ENCODE peak calls at places on chromosomes 16 and 17, in ten cellular contexts. One of them, this sample, is unnamed.

GRCh38 chr16:88754912-88755744 is 29.9 kb downstream of the PIEZO1 start:
- DNase-seq in mammary epithelial cell: peak
- DNase-seq in uterus: no peak
- DNase-seq in mucosa of descending colon: no peak
- DNase-seq in heart right ventricle: no peak
- DNase-seq in tibial nerve: no peak
- DNase-seq in fibroblast of lung: peak
- DNase-seq in pancreas: no peak
- DNase-seq in sigmoid colon: no peak
- DNase-seq in colonic mucosa: no peak
- DNase-seq in this sample: no peak

GRCh38 chr16:25223964-25224363 is 7.2 kb downstream of the AQP8 start:
- DNase-seq in mammary epithelial cell: no peak
- DNase-seq in uterus: no peak
- DNase-seq in mucosa of descending colon: no peak
- DNase-seq in heart right ventricle: no peak
- DNase-seq in tibial nerve: no peak
- DNase-seq in fibroblast of lung: no peak
- DNase-seq in pancreas: no peak
- DNase-seq in sigmoid colon: no peak
- DNase-seq in colonic mucosa: no peak
- DNase-seq in this sample: no peak

GRCh38 chr16:19601083-19601976 is 45.8 kb downstream of the VPS35L start:
- DNase-seq in mammary epithelial cell: no peak
- DNase-seq in uterus: no peak
- DNase-seq in mucosa of descending colon: peak
- DNase-seq in heart right ventricle: no peak
- DNase-seq in tibial nerve: peak
- DNase-seq in fibroblast of lung: peak
- DNase-seq in pancreas: no peak
- DNase-seq in sigmoid colon: no peak
- DNase-seq in colonic mucosa: peak
- DNase-seq in this sample: no peak

GRCh38 chr17:5812590-5812989 is 228.3 kb upstream of the NLRP1 start:
- DNase-seq in mammary epithelial cell: no peak
- DNase-seq in uterus: no peak
- DNase-seq in mucosa of descending colon: no peak
- DNase-seq in heart right ventricle: no peak
- DNase-seq in tibial nerve: no peak
- DNase-seq in fibroblast of lung: no peak
- DNase-seq in pancreas: no peak
- DNase-seq in sigmoid colon: no peak
- DNase-seq in colonic mucosa: no peak
- DNase-seq in this sample: no peak

GRCh38 chr16:70512456-70512855 is 10.9 kb downstream of the COG4 start:
- DNase-seq in mammary epithelial cell: peak
- DNase-seq in uterus: no peak
- DNase-seq in mucosa of descending colon: no peak
- DNase-seq in heart right ventricle: no peak
- DNase-seq in tibial nerve: no peak
- DNase-seq in fibroblast of lung: peak
- DNase-seq in pancreas: no peak
- DNase-seq in sigmoid colon: no peak
- DNase-seq in colonic mucosa: no peak
- DNase-seq in this sample: no peak

GRCh38 chr16:47285001-47285400 is 141.3 kb upstream of the NETO2 start:
- DNase-seq in mammary epithelial cell: no peak
- DNase-seq in uterus: no peak
- DNase-seq in mucosa of descending colon: no peak
- DNase-seq in heart right ventricle: no peak
- DNase-seq in tibial nerve: no peak
- DNase-seq in fibroblast of lung: no peak
- DNase-seq in pancreas: no peak
- DNase-seq in sigmoid colon: no peak
- DNase-seq in colonic mucosa: no peak
- DNase-seq in this sample: no peak

GRCh38 chr17:3913531-3914318 is 2.5 kb downstream of the P2RX1 start:
- DNase-seq in mammary epithelial cell: peak
- DNase-seq in uterus: peak
- DNase-seq in mucosa of descending colon: peak
- DNase-seq in heart right ventricle: peak
- DNase-seq in tibial nerve: peak
- DNase-seq in fibroblast of lung: peak
- DNase-seq in pancreas: peak
- DNase-seq in sigmoid colon: peak
- DNase-seq in colonic mucosa: peak
- DNase-seq in this sample: peak

GRCh38 chr16:74107795-74108610 is 188.6 kb upstream of the PSMD7 start:
- DNase-seq in mammary epithelial cell: peak
- DNase-seq in uterus: no peak
- DNase-seq in mucosa of descending colon: peak
- DNase-seq in heart right ventricle: peak
- DNase-seq in tibial nerve: peak
- DNase-seq in fibroblast of lung: no peak
- DNase-seq in pancreas: peak
- DNase-seq in sigmoid colon: no peak
- DNase-seq in colonic mucosa: peak
- DNase-seq in this sample: no peak

GRCh38 chr17:32264140-32264799 is 1.4 kb upstream of the RHBDL3 start:
- DNase-seq in mammary epithelial cell: no peak
- DNase-seq in uterus: no peak
- DNase-seq in mucosa of descending colon: no peak
- DNase-seq in heart right ventricle: no peak
- DNase-seq in tibial nerve: no peak
- DNase-seq in fibroblast of lung: no peak
- DNase-seq in pancreas: no peak
- DNase-seq in sigmoid colon: no peak
- DNase-seq in colonic mucosa: no peak
- DNase-seq in this sample: no peak

GRCh38 chr17:32259596-32259995 is 6.0 kb upstream of the RHBDL3 start:
- DNase-seq in mammary epithelial cell: no peak
- DNase-seq in uterus: no peak
- DNase-seq in mucosa of descending colon: no peak
- DNase-seq in heart right ventricle: no peak
- DNase-seq in tibial nerve: no peak
- DNase-seq in fibroblast of lung: peak
- DNase-seq in pancreas: no peak
- DNase-seq in sigmoid colon: no peak
- DNase-seq in colonic mucosa: no peak
- DNase-seq in this sample: no peak

GRCh38 chr17:32258383-32259121 is 7.1 kb upstream of the RHBDL3 start:
- DNase-seq in mammary epithelial cell: no peak
- DNase-seq in uterus: no peak
- DNase-seq in mucosa of descending colon: no peak
- DNase-seq in heart right ventricle: no peak
- DNase-seq in tibial nerve: no peak
- DNase-seq in fibroblast of lung: no peak
- DNase-seq in pancreas: no peak
- DNase-seq in sigmoid colon: no peak
- DNase-seq in colonic mucosa: no peak
- DNase-seq in this sample: no peak

GRCh38 chr17:32261937-32262510 is 3.6 kb upstream of the RHBDL3 start:
- DNase-seq in mammary epithelial cell: no peak
- DNase-seq in uterus: no peak
- DNase-seq in mucosa of descending colon: no peak
- DNase-seq in heart right ventricle: no peak
- DNase-seq in tibial nerve: no peak
- DNase-seq in fibroblast of lung: no peak
- DNase-seq in pancreas: no peak
- DNase-seq in sigmoid colon: no peak
- DNase-seq in colonic mucosa: no peak
- DNase-seq in this sample: no peak

GRCh38 chr17:32261521-32261792 is 4.2 kb upstream of the RHBDL3 start:
- DNase-seq in mammary epithelial cell: no peak
- DNase-seq in uterus: no peak
- DNase-seq in mucosa of descending colon: no peak
- DNase-seq in heart right ventricle: no peak
- DNase-seq in tibial nerve: no peak
- DNase-seq in fibroblast of lung: peak
- DNase-seq in pancreas: no peak
- DNase-seq in sigmoid colon: no peak
- DNase-seq in colonic mucosa: no peak
- DNase-seq in this sample: no peak
- TF ChIP-seq CTCF in mammary epithelial cell: no peak
- TF ChIP-seq CTCF in uterus: no peak
- TF ChIP-seq CTCF in mucosa of descending colon: no peak
- TF ChIP-seq CTCF in heart right ventricle: no peak
- TF ChIP-seq CTCF in tibial nerve: no peak
- TF ChIP-seq CTCF in fibroblast of lung: no peak
- TF ChIP-seq CTCF in pancreas: no peak
- TF ChIP-seq CTCF in sigmoid colon: no peak
- TF ChIP-seq CTCF in colonic mucosa: no peak
- TF ChIP-seq CTCF in this sample: no peak

GRCh38 chr17:81323411-81323868 is 28.3 kb upstream of the SLC38A10 start:
- DNase-seq in mammary epithelial cell: no peak
- DNase-seq in uterus: no peak
- DNase-seq in mucosa of descending colon: no peak
- DNase-seq in heart right ventricle: no peak
- DNase-seq in tibial nerve: peak
- DNase-seq in fibroblast of lung: no peak
- DNase-seq in pancreas: no peak
- DNase-seq in sigmoid colon: no peak
- DNase-seq in colonic mucosa: no peak
- DNase-seq in this sample: no peak

GRCh38 chr17:81324177-81324905 is 29.2 kb upstream of the SLC38A10 start:
- DNase-seq in mammary epithelial cell: no peak
- DNase-seq in uterus: no peak
- DNase-seq in mucosa of descending colon: no peak
- DNase-seq in heart right ventricle: no peak
- DNase-seq in tibial nerve: no peak
- DNase-seq in fibroblast of lung: no peak
- DNase-seq in pancreas: no peak
- DNase-seq in sigmoid colon: no peak
- DNase-seq in colonic mucosa: no peak
- DNase-seq in this sample: no peak

GRCh38 chr17:81328489-81328888 is 33.4 kb upstream of the SLC38A10 start:
- DNase-seq in mammary epithelial cell: no peak
- DNase-seq in uterus: no peak
- DNase-seq in mucosa of descending colon: no peak
- DNase-seq in heart right ventricle: no peak
- DNase-seq in tibial nerve: no peak
- DNase-seq in fibroblast of lung: no peak
- DNase-seq in pancreas: no peak
- DNase-seq in sigmoid colon: no peak
- DNase-seq in colonic mucosa: no peak
- DNase-seq in this sample: no peak

GRCh38 chr17:81325057-81325973 is 30.2 kb upstream of the SLC38A10 start:
- DNase-seq in mammary epithelial cell: no peak
- DNase-seq in uterus: no peak
- DNase-seq in mucosa of descending colon: no peak
- DNase-seq in heart right ventricle: no peak
- DNase-seq in tibial nerve: no peak
- DNase-seq in fibroblast of lung: no peak
- DNase-seq in pancreas: no peak
- DNase-seq in sigmoid colon: no peak
- DNase-seq in colonic mucosa: no peak
- DNase-seq in this sample: no peak

DNA sequence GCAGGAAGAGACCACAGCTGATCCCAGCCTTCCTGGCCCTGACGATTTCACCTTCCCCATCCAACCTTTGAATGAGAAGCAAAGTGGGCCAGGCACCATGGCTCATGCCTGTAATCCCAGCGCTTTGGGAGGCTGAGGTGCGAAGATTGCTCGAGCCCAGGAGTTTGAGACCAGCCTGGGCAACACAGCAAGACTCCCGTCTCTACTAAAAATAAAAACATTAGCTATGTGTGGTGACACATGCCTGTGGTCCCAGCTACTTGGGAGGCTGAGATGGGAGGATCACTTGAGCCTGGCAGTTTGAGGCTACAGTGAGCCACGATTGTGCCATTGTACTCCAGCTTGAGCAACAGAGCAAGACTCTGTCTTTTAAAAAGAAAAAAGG is 30.9 kb upstream of the SLC38A10 start:
- DNase-seq in mammary epithelial cell: no peak
- DNase-seq in uterus: no peak
- DNase-seq in mucosa of descending colon: no peak
- DNase-seq in heart right ventricle: no peak
- DNase-seq in tibial nerve: no peak
- DNase-seq in fibroblast of lung: no peak
- DNase-seq in pancreas: no peak
- DNase-seq in sigmoid colon: no peak
- DNase-seq in colonic mucosa: no peak
- DNase-seq in this sample: no peak
- TF ChIP-seq CTCF in mammary epithelial cell: no peak
- TF ChIP-seq CTCF in uterus: no peak
- TF ChIP-seq CTCF in mucosa of descending colon: no peak
- TF ChIP-seq CTCF in heart right ventricle: no peak
- TF ChIP-seq CTCF in tibial nerve: no peak
- TF ChIP-seq CTCF in fibroblast of lung: no peak
- TF ChIP-seq CTCF in pancreas: no peak
- TF ChIP-seq CTCF in sigmoid colon: no peak
- TF ChIP-seq CTCF in colonic mucosa: no peak
- TF ChIP-seq CTCF in this sample: no peak

GRCh38 chr17:27269978-27270377 is 23.9 kb upstream of the WSB1 start:
- DNase-seq in mammary epithelial cell: no peak
- DNase-seq in uterus: no peak
- DNase-seq in mucosa of descending colon: no peak
- DNase-seq in heart right ventricle: no peak
- DNase-seq in tibial nerve: no peak
- DNase-seq in fibroblast of lung: no peak
- DNase-seq in pancreas: no peak
- DNase-seq in sigmoid colon: no peak
- DNase-seq in colonic mucosa: no peak
- DNase-seq in this sample: no peak

GRCh38 chr17:27269201-27269600 is 24.7 kb upstream of the WSB1 start:
- DNase-seq in mammary epithelial cell: no peak
- DNase-seq in uterus: no peak
- DNase-seq in mucosa of descending colon: no peak
- DNase-seq in heart right ventricle: no peak
- DNase-seq in tibial nerve: no peak
- DNase-seq in fibroblast of lung: no peak
- DNase-seq in pancreas: no peak
- DNase-seq in sigmoid colon: no peak
- DNase-seq in colonic mucosa: no peak
- DNase-seq in this sample: no peak

GRCh38 chr17:27265333-27265732 is 28.6 kb upstream of the WSB1 start:
- DNase-seq in mammary epithelial cell: no peak
- DNase-seq in uterus: no peak
- DNase-seq in mucosa of descending colon: no peak
- DNase-seq in heart right ventricle: no peak
- DNase-seq in tibial nerve: no peak
- DNase-seq in fibroblast of lung: no peak
- DNase-seq in pancreas: no peak
- DNase-seq in sigmoid colon: no peak
- DNase-seq in colonic mucosa: no peak
- DNase-seq in this sample: no peak

GRCh38 chr17:27266228-27266627 is 27.7 kb upstream of the WSB1 start:
- DNase-seq in mammary epithelial cell: no peak
- DNase-seq in uterus: no peak
- DNase-seq in mucosa of descending colon: no peak
- DNase-seq in heart right ventricle: no peak
- DNase-seq in tibial nerve: no peak
- DNase-seq in fibroblast of lung: no peak
- DNase-seq in pancreas: no peak
- DNase-seq in sigmoid colon: no peak
- DNase-seq in colonic mucosa: no peak
- DNase-seq in this sample: no peak

GRCh38 chr17:27268394-27269085 is 25.4 kb upstream of the WSB1 start:
- DNase-seq in mammary epithelial cell: no peak
- DNase-seq in uterus: no peak
- DNase-seq in mucosa of descending colon: no peak
- DNase-seq in heart right ventricle: no peak
- DNase-seq in tibial nerve: no peak
- DNase-seq in fibroblast of lung: no peak
- DNase-seq in pancreas: no peak
- DNase-seq in sigmoid colon: no peak
- DNase-seq in colonic mucosa: no peak
- DNase-seq in this sample: no peak
- TF ChIP-seq CTCF in mammary epithelial cell: no peak
- TF ChIP-seq CTCF in uterus: no peak
- TF ChIP-seq CTCF in mucosa of descending colon: no peak
- TF ChIP-seq CTCF in heart right ventricle: no peak
- TF ChIP-seq CTCF in tibial nerve: no peak
- TF ChIP-seq CTCF in fibroblast of lung: no peak
- TF ChIP-seq CTCF in pancreas: no peak
- TF ChIP-seq CTCF in sigmoid colon: no peak
- TF ChIP-seq CTCF in colonic mucosa: no peak
- TF ChIP-seq CTCF in this sample: no peak

DNA sequence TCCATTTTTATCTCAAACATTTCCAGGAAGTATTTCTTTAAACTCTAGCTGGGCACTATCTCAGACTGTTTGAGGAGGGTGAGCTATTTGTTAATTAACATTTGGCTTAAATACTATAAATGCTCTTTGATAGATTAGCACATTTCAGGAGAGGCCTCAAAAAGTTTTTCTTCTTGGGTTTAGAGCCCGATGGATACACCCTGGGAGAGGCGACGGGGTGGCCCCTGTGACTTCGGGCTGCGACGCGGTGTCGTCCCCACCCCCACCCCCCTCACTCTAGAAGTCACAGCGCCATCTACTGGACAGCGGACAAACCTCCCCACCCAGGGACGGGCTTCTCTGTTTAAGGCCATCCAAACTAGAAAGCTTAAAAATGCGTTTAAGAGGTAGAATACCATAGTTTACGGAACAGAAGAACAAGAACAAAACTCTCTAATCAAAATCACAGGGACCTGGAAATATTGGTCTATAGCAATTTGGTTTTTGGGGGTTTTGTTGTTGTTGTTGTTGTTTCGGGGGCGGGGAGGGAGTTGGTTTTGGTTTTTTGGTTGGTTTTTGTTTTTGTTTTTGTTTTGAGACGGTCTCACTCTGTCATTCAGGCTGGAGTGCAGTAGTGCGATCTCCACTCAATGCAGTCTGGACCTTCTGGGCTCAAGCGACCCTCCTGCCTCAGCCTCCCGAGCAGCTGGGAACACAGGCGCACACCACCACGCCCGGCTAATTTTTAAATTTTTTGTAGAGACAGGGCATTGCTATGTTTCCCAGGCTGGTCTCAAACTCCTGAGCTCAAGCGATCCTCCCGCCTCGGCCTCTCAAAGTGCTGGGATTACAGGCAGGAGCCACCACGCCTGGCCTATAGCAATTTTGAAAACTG is 254.4 kb downstream of the C16orf95 start:
- DNase-seq in mammary epithelial cell: peak
- DNase-seq in uterus: no peak
- DNase-seq in mucosa of descending colon: peak
- DNase-seq in heart right ventricle: peak
- DNase-seq in tibial nerve: peak
- DNase-seq in fibroblast of lung: peak
- DNase-seq in pancreas: peak
- DNase-seq in sigmoid colon: peak
- DNase-seq in colonic mucosa: peak
- DNase-seq in this sample: no peak
- TF ChIP-seq CTCF in mammary epithelial cell: peak
- TF ChIP-seq CTCF in uterus: peak
- TF ChIP-seq CTCF in mucosa of descending colon: peak
- TF ChIP-seq CTCF in heart right ventricle: peak
- TF ChIP-seq CTCF in tibial nerve: peak
- TF ChIP-seq CTCF in fibroblast of lung: peak
- TF ChIP-seq CTCF in pancreas: peak
- TF ChIP-seq CTCF in sigmoid colon: peak
- TF ChIP-seq CTCF in colonic mucosa: peak
- TF ChIP-seq CTCF in this sample: peak